ENCODE peak calls at places on chromosome 1, in ten cellular contexts. B is K562, I is prostate gland, D is A549, V is colonic mucosa, R is NT2/D1, U is heart left ventricle, Z is MM.1S, O is left ventricle myocardium inferior, Q is aorta. X is an unnamed sample. For H3K4me1, the result is how much of the 10 kb centered on the place peaks cover.

GRCh38 chr1:204041803-204042505 is 31.0 kb upstream of the SOX13 start:
- DNase-seq in B (no peak), I (no peak), D (no peak), V (no peak), R (no peak), U (no peak), Z (no peak), O (no peak), Q (no peak), X (no peak)

GRCh38 chr1:11990303-11991032 is 10.2 kb downstream of the MFN2 start:
- DNase-seq in B (no peak), I (no peak), D (no peak), V (no peak), R (no peak), U (peak), Z (no peak), O (peak), Q (no peak), X (no peak)

GRCh38 chr1:161721738-161722343 is 497 bp downstream of the FCRLB start:
- DNase-seq in B (peak), I (no peak), D (peak), V (no peak), R (no peak), U (no peak), Z (no peak), O (no peak), Q (no peak), X (no peak)

GRCh38 chr1:183331095-183331742 is 87.0 kb downstream of the NMNAT2 start:
- DNase-seq in B (no peak), I (no peak), D (no peak), V (no peak), R (peak), U (no peak), Z (no peak), O (no peak), Q (no peak), X (no peak)

GRCh38 chr1:18109058-18109755 is 1.6 kb downstream of the IGSF21 start:
- DNase-seq in B (no peak), I (peak), D (no peak), V (peak), R (no peak), U (no peak), Z (no peak), O (no peak), Q (no peak), X (no peak)

GRCh38 chr1:24910751-24911650 is 19.1 kb downstream of the RUNX3 start:
- DNase-seq in B (no peak), I (no peak), D (peak), V (peak), R (no peak), U (no peak), Z (no peak), O (no peak), Q (no peak), X (no peak)

GRCh38 chr1:93715529-93716126 is 34.0 kb upstream of the BCAR3 start:
- DNase-seq in B (no peak), I (no peak), D (no peak), V (no peak), R (no peak), U (peak), Z (no peak), O (peak), Q (no peak), X (no peak)

GRCh38 chr1:26190373-26190987 is at the start of gene CATSPER4:
- DNase-seq in B (peak), I (no peak), D (peak), V (no peak), R (peak), U (no peak), Z (no peak), O (no peak), Q (no peak), X (no peak)

GRCh38 chr1:74620242-74620641 is 53.4 kb downstream of the ERICH3 start:
- DNase-seq in B (no peak), I (no peak), D (no peak), V (no peak), R (no peak), U (no peak), Z (no peak), O (no peak), Q (no peak), X (no peak)

GRCh38 chr1:43747736-43748135 is 40.4 kb downstream of the ST3GAL3 start:
- DNase-seq in B (no peak), I (no peak), D (no peak), V (no peak), R (no peak), U (no peak), Z (no peak), O (no peak), Q (no peak), X (no peak)

GRCh38 chr1:217089239-217090014 is 366.2 kb upstream of the ESRRG start:
- DNase-seq in B (no peak), I (peak), D (peak), V (peak), R (peak), U (peak), Z (peak), O (peak), Q (no peak), X (no peak)

GRCh38 chr1:211551628-211552465 is 27.1 kb downstream of the SLC30A1 start:
- DNase-seq in B (no peak), I (peak), D (peak), V (no peak), R (no peak), U (no peak), Z (no peak), O (no peak), Q (no peak), X (no peak)

GRCh38 chr1:227437495-227438008 is 119.3 kb upstream of the CDC42BPA start:
- DNase-seq in B (peak), I (no peak), D (peak), V (no peak), R (peak), U (no peak), Z (peak), O (no peak), Q (no peak), X (no peak)

GRCh38 chr1:159469921-159470595 is 30.5 kb downstream of the OR10J1 start:
- DNase-seq in B (no peak), I (no peak), D (no peak), V (no peak), R (no peak), U (no peak), Z (no peak), O (no peak), Q (no peak), X (no peak)

GRCh38 chr1:35433714-35434113 is 123.5 kb downstream of the KIAA0319L start:
- DNase-seq in B (no peak), I (no peak), D (no peak), V (no peak), R (no peak), U (no peak), Z (no peak), O (no peak), Q (no peak), X (no peak)

GRCh38 chr1:61914823-61915482 is 172.7 kb downstream of the PATJ start:
- DNase-seq in B (no peak), I (no peak), D (no peak), V (no peak), R (no peak), U (no peak), Z (no peak), O (no peak), Q (no peak), X (no peak)

DNA sequence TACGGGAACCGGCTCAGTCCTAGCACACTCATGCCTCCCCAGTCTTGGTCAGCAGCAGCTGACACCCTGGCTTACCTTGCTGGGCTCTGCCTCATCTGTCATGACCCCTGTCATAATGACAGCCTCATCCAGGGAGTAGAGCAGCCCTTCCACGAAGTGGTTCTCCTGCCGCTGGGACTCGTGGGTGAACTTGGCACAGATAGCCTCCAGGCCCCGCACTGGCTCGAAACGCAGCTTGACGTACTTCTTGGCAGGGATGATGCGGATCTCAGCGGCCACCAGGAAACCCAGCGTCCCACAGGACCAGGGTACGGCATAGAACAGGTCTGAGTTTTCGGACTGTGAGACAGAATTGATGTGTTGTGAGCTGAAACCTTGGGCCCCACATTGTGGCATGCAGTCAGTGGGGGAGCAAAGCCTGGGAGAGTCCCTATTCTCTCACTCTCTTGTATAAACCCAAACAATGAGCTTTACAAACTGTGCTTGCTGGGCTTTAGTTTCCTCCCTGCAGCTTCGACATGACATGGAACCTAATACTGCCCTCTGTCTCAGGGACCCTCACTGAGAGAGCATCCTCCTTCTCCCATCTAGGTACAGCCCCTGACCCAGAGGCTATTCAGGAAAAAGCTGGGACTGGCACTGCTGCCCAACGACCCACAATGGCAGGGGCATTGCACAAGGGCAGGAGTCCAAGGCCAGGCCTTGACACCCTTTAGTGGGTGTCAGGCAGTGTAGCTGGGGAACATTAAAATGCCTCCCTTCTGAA is 15.5 kb downstream of the DHCR24 start:
- DNase-seq in B (no peak), I (no peak), D (no peak), V (no peak), R (no peak), U (no peak), Z (no peak), O (no peak), Q (no peak), X (peak)
- H3K4me1 ChIP-seq in B (under half), I (under half), D (half or more), V (under half), R (under half), U (under half), Z (under half), O (under half), Q (under half), X (under half)

GRCh38 chr1:96087719-96088118 is 633.9 kb upstream of the PTBP2 start:
- DNase-seq in B (no peak), I (no peak), D (no peak), V (no peak), R (no peak), U (no peak), Z (no peak), O (no peak), Q (no peak), X (no peak)
- H3K4me1 ChIP-seq in B (under half), I (under half), D (under half), V (under half), R (under half), U (under half), Z (under half), O (under half), Q (under half), X (under half)

GRCh38 chr1:114334297-114334696 is 176.7 kb downstream of the TRIM33 start:
- DNase-seq in B (no peak), I (no peak), D (no peak), V (no peak), R (no peak), U (no peak), Z (no peak), O (no peak), Q (no peak), X (no peak)
- H3K4me1 ChIP-seq in B (under half), I (under half), D (under half), V (under half), R (under half), U (under half), Z (under half), O (under half), Q (under half), X (under half)

DNA sequence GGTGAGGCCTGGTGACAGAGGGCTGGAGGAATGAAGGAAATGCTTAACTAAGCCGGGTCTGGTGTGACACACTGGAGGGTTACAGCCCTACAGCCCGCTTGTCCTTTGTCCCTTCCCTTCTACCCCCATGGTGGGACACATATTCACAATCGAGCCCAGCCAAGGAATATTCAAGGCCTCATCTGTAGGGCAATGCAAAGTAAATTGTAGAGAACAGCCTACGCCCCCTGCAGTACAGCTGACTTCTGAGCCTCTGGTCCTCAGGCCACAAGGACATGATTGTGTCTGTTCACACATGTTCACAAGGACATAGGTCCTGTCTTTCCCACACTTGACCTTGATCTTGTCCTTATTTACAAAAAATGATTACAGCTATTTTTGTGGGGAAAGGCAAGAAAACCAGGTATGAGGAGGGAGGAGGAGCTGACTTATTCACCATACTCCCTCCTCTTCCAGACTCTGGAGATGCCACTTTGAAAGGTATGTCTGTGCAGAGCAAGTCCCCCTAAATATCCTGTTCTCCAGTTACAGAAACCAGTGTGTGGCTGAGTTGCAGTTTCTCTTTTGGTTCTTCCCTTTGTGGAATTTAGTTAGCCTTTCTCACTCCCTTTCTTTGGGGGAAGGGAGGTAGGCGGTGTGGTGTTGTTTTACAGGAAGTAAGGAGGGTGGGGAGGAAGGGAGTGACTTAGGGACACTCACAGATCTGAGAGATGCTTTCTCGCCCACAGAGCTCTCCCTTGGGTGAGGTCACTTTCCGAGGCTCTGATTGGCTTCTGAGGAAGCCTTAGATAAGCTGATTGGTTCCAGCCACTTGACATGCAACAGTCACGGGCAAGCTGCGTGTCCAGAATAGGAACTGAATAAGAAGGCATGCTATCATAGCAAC is 14.6 kb downstream of the POLR3GL start:
- DNase-seq in B (peak), I (peak), D (peak), V (peak), R (peak), U (peak), Z (peak), O (peak), Q (peak), X (peak)
- H3K4me1 ChIP-seq in B (under half), I (under half), D (under half), V (under half), R (under half), U (half or more), Z (half or more), O (half or more), Q (under half), X (half or more)